ENCODE peak calls at places on chromosomes 3 and 15, in seven cellular contexts. One of them, this sample, is unnamed.

GRCh38 chr3:181727122-181728036 is 15.7 kb downstream of the SOX2 start:
- DNase-seq in T-helper 1 cell: no peak
- DNase-seq in GOT3: no peak
- DNase-seq in CD8-positive, alpha-beta memory T cell: no peak
- DNase-seq in sigmoid colon: no peak
- DNase-seq in ELR: no peak
- DNase-seq in stimulated activated CD8-positive, alpha-beta memory T cell treated with anti-CD3 and anti-CD28 coated beads, Interleukin-15, amount 100 ng/mL, for 4 hours: no peak
- DNase-seq in this sample: no peak

GRCh38 chr15:70510433-70510832 is 252.9 kb downstream of the UACA start:
- DNase-seq in sigmoid colon: no peak
- DNase-seq in ELR: no peak
- DNase-seq in T-helper 1 cell: no peak
- DNase-seq in stimulated activated CD8-positive, alpha-beta memory T cell treated with anti-CD3 and anti-CD28 coated beads, Interleukin-15, amount 100 ng/mL, for 4 hours: no peak
- DNase-seq in GOT3: no peak
- DNase-seq in CD8-positive, alpha-beta memory T cell: no peak
- DNase-seq in this sample: no peak

GRCh38 chr15:73002509-73002908 is 49.8 kb upstream of the NEO1 start:
- DNase-seq in T-helper 1 cell: no peak
- DNase-seq in CD8-positive, alpha-beta memory T cell: no peak
- DNase-seq in GOT3: no peak
- DNase-seq in sigmoid colon: no peak
- DNase-seq in ELR: peak
- DNase-seq in stimulated activated CD8-positive, alpha-beta memory T cell treated with anti-CD3 and anti-CD28 coated beads, Interleukin-15, amount 100 ng/mL, for 4 hours: no peak
- DNase-seq in this sample: no peak

GRCh38 chr15:57606048-57606447 is 14.3 kb downstream of the MYZAP start:
- DNase-seq in ELR: no peak
- DNase-seq in stimulated activated CD8-positive, alpha-beta memory T cell treated with anti-CD3 and anti-CD28 coated beads, Interleukin-15, amount 100 ng/mL, for 4 hours: no peak
- DNase-seq in T-helper 1 cell: no peak
- DNase-seq in GOT3: no peak
- DNase-seq in CD8-positive, alpha-beta memory T cell: no peak
- DNase-seq in sigmoid colon: no peak
- DNase-seq in this sample: no peak

GRCh38 chr3:9295007-9295406 is 45.6 kb upstream of the SRGAP3 start:
- DNase-seq in T-helper 1 cell: no peak
- DNase-seq in sigmoid colon: no peak
- DNase-seq in stimulated activated CD8-positive, alpha-beta memory T cell treated with anti-CD3 and anti-CD28 coated beads, Interleukin-15, amount 100 ng/mL, for 4 hours: no peak
- DNase-seq in CD8-positive, alpha-beta memory T cell: no peak
- DNase-seq in ELR: no peak
- DNase-seq in GOT3: no peak
- DNase-seq in this sample: no peak

GRCh38 chr3:16961621-16962205 is 77.0 kb downstream of the PLCL2 start:
- DNase-seq in GOT3: no peak
- DNase-seq in stimulated activated CD8-positive, alpha-beta memory T cell treated with anti-CD3 and anti-CD28 coated beads, Interleukin-15, amount 100 ng/mL, for 4 hours: no peak
- DNase-seq in sigmoid colon: no peak
- DNase-seq in CD8-positive, alpha-beta memory T cell: no peak
- DNase-seq in ELR: no peak
- DNase-seq in T-helper 1 cell: no peak
- DNase-seq in this sample: no peak

GRCh38 chr3:122975163-122975923 is 52.2 kb downstream of the SEMA5B start:
- DNase-seq in GOT3: no peak
- DNase-seq in sigmoid colon: peak
- DNase-seq in ELR: peak
- DNase-seq in T-helper 1 cell: no peak
- DNase-seq in CD8-positive, alpha-beta memory T cell: peak
- DNase-seq in stimulated activated CD8-positive, alpha-beta memory T cell treated with anti-CD3 and anti-CD28 coated beads, Interleukin-15, amount 100 ng/mL, for 4 hours: no peak
- DNase-seq in this sample: no peak

GRCh38 chr3:46368569-46368968 is 2.2 kb upstream of the CCR5 start:
- DNase-seq in ELR: peak
- DNase-seq in CD8-positive, alpha-beta memory T cell: peak
- DNase-seq in T-helper 1 cell: peak
- DNase-seq in GOT3: no peak
- DNase-seq in sigmoid colon: peak
- DNase-seq in stimulated activated CD8-positive, alpha-beta memory T cell treated with anti-CD3 and anti-CD28 coated beads, Interleukin-15, amount 100 ng/mL, for 4 hours: peak
- DNase-seq in this sample: no peak

GRCh38 chr15:65722191-65722590 is 69.9 kb downstream of the DENND4A start:
- DNase-seq in sigmoid colon: no peak
- DNase-seq in stimulated activated CD8-positive, alpha-beta memory T cell treated with anti-CD3 and anti-CD28 coated beads, Interleukin-15, amount 100 ng/mL, for 4 hours: no peak
- DNase-seq in GOT3: no peak
- DNase-seq in CD8-positive, alpha-beta memory T cell: no peak
- DNase-seq in ELR: no peak
- DNase-seq in T-helper 1 cell: no peak
- DNase-seq in this sample: no peak

GRCh38 chr3:126955004-126955790 is 27.7 kb upstream of the PLXNA1 start:
- DNase-seq in ELR: no peak
- DNase-seq in CD8-positive, alpha-beta memory T cell: no peak
- DNase-seq in T-helper 1 cell: no peak
- DNase-seq in GOT3: no peak
- DNase-seq in stimulated activated CD8-positive, alpha-beta memory T cell treated with anti-CD3 and anti-CD28 coated beads, Interleukin-15, amount 100 ng/mL, for 4 hours: no peak
- DNase-seq in sigmoid colon: peak
- DNase-seq in this sample: no peak

This sample was measured in mesenteric fat pad.